ENCODE peak calls at places on chromosomes 7 and 10, in six cellular contexts. C is stimulated activated CD4-positive, alpha-beta T cell treated with anti-CD3 and anti-CD28 coated beads, Interleukin-15, amount 100 ng/mL, for 1 hour; I is left cardiac atrium; R is GM04503; S is activated CD4-positive, alpha-beta T cell treated with anti-CD3 and anti-CD28 coated beads, Interleukin-2, amount 50 U/mL, for 1 hour; A is hepatic stellate cell. L is an unnamed sample.

GRCh38 chr10:48476279-48476982 is 128.4 kb downstream of the ARHGAP22 start:
- DNase-seq in I (no peak), C (no peak), R (no peak), A (no peak), S (no peak), L (no peak)

GRCh38 chr10:46540412-46541016 is 15.9 kb downstream of the GPRIN2 start:
- DNase-seq in A (no peak), S (no peak), I (peak), C (no peak), R (no peak), L (no peak)

GRCh38 chr10:110923856-110924493 is 4.6 kb downstream of the SHOC2 start:
- DNase-seq in I (no peak), R (no peak), S (no peak), A (no peak), C (no peak), L (no peak)

GRCh38 chr7:105769951-105770628 is 106.3 kb downstream of the ATXN7L1 start:
- DNase-seq in C (no peak), S (no peak), R (no peak), A (no peak), I (no peak), L (no peak)

GRCh38 chr7:123220396-123220795 is 20.6 kb upstream of the SLC13A1 start:
- DNase-seq in A (no peak), C (no peak), S (no peak), R (no peak), I (no peak), L (no peak)

GRCh38 chr7:147984265-147984664 is 606.3 kb upstream of the C7orf33 start:
- DNase-seq in A (no peak), R (no peak), I (no peak), C (no peak), S (no peak), L (no peak)

GRCh38 chr10:92239185-92239599 is 51.7 kb downstream of the CPEB3 start:
- DNase-seq in I (no peak), C (no peak), R (no peak), A (no peak), S (no peak), L (no peak)

GRCh38 chr10:70510453-70510852 is 31.9 kb downstream of the PALD1 start:
- DNase-seq in S (no peak), I (no peak), A (no peak), C (no peak), R (no peak), L (no peak)